ENCODE peak calls at places on chromosome 1, in seven cellular contexts. U is keratinocyte, K is breast epithelium, E is HL-60, N is left ventricle myocardium inferior, Y is hepatocyte, Q is adrenal gland. H is an unnamed sample. For H3K27me3, the result is how much of the 10 kb centered on the place peaks cover.

GRCh38 chr1:103900005-103900404 is 150.3 kb downstream of the AMY1C start:
- DNase-seq in K (no peak), U (no peak), N (no peak), Q (no peak), Y (no peak), E (no peak), H (no peak)

GRCh38 chr1:167697667-167698141 is 24.1 kb upstream of the MPZL1 start:
- DNase-seq in E (no peak), N (peak), K (peak), U (no peak), Y (no peak), Q (peak), H (no peak)

GRCh38 chr1:107776898-107777663 is 187.9 kb downstream of the VAV3 start:
- DNase-seq in E (no peak), K (no peak), Y (no peak), N (no peak), U (no peak), Q (no peak), H (no peak)

GRCh38 chr1:27116210-27116609 is 38.7 kb downstream of the SLC9A1 start:
- DNase-seq in N (peak), Q (no peak), K (no peak), E (peak), U (no peak), Y (no peak), H (no peak)

GRCh38 chr1:16072616-16073484 is 601 bp downstream of the FAM131C start:
- DNase-seq in N (no peak), U (no peak), K (no peak), E (no peak), Q (peak), Y (peak), H (no peak)

GRCh38 chr1:201503397-201504176 is 3.3 kb downstream of the CSRP1 start:
- DNase-seq in K (peak), Y (peak), Q (peak), E (no peak), U (no peak), N (no peak), H (peak)

GRCh38 chr1:66676616-66677298 is 75.5 kb upstream of the DYNLT5 start:
- DNase-seq in U (no peak), Y (peak), N (no peak), Q (no peak), K (no peak), E (no peak), H (peak)

GRCh38 chr1:204041232-204041767 is 31.6 kb upstream of the SOX13 start:
- DNase-seq in Y (no peak), Q (peak), E (no peak), N (peak), U (no peak), K (peak), H (no peak)

GRCh38 chr1:244112046-244112445 is 61.0 kb downstream of the ZBTB18 start:
- DNase-seq in N (no peak), E (no peak), Y (no peak), K (no peak), U (no peak), Q (no peak), H (no peak)

GRCh38 chr1:172898866-172899265 is 151.9 kb downstream of the TNFSF18 start:
- DNase-seq in U (no peak), K (no peak), E (no peak), Y (no peak), Q (no peak), N (no peak), H (no peak)

GRCh38 chr1:10633416-10633815 is 158.7 kb downstream of the PEX14 start:
- DNase-seq in K (no peak), Q (no peak), Y (no peak), N (no peak), E (no peak), U (no peak), H (no peak)

GRCh38 chr1:237232501-237232900 is 190.5 kb downstream of the RYR2 start:
- DNase-seq in Q (no peak), Y (no peak), E (no peak), U (no peak), N (no peak), K (no peak), H (no peak)

GRCh38 chr1:183310753-183311465 is 107.3 kb downstream of the NMNAT2 start:
- DNase-seq in U (no peak), N (no peak), E (no peak), Y (no peak), Q (no peak), K (no peak), H (no peak)

GRCh38 chr1:15691434-15692032 is 7.4 kb downstream of the PLEKHM2 start:
- DNase-seq in Q (no peak), E (no peak), N (peak), Y (no peak), K (no peak), U (no peak), H (no peak)

GRCh38 chr1:157966034-157966671 is 27.3 kb upstream of the KIRREL1 start:
- DNase-seq in Q (peak), U (no peak), K (no peak), N (no peak), Y (peak), E (no peak), H (no peak)

GRCh38 chr1:51750218-51750617 is 128.3 kb downstream of the NRDC start:
- DNase-seq in E (no peak), U (no peak), Q (no peak), N (no peak), Y (no peak), K (no peak), H (peak)

GRCh38 chr1:15384301-15384901 is 25.3 kb upstream of the EFHD2 start:
- DNase-seq in N (no peak), K (no peak), U (no peak), Y (no peak), Q (no peak), E (no peak), H (no peak)

GRCh38 chr1:68442822-68443556 is 6.8 kb downstream of the RPE65 start:
- DNase-seq in Q (peak), U (peak), K (no peak), N (no peak), Y (peak), E (peak), H (peak)

GRCh38 chr1:39046811-39047210 is 20.7 kb downstream of the NDUFS5 start:
- DNase-seq in Y (no peak), Q (peak), U (no peak), K (no peak), N (no peak), E (no peak), H (no peak)

GRCh38 chr1:165114022-165114888 is 242.3 kb downstream of the LMX1A start:
- DNase-seq in N (no peak), U (peak), E (no peak), Y (peak), Q (peak), K (no peak), H (peak)

GRCh38 chr1:227889863-227890405 is 57.8 kb downstream of the WNT9A start:
- DNase-seq in Q (no peak), K (no peak), U (no peak), N (no peak), Y (no peak), E (no peak), H (no peak)

GRCh38 chr1:24374891-24375786 is 38.4 kb downstream of the STPG1 start:
- DNase-seq in U (no peak), Y (no peak), Q (no peak), K (no peak), N (no peak), E (no peak), H (peak)

GRCh38 chr1:184465489-184466146 is 78.8 kb downstream of the C1orf21 start:
- DNase-seq in E (no peak), Y (no peak), K (peak), N (no peak), U (no peak), Q (no peak), H (no peak)

GRCh38 chr1:29579821-29580425 is 343.6 kb downstream of the PTPRU start:
- DNase-seq in N (no peak), E (no peak), Q (no peak), Y (no peak), K (no peak), U (peak), H (peak)

GRCh38 chr1:8065369-8065768 is 39.3 kb upstream of the ERRFI1 start:
- DNase-seq in U (no peak), Y (no peak), E (no peak), K (no peak), Q (no peak), N (no peak), H (no peak)

GRCh38 chr1:8061210-8061609 is 35.1 kb upstream of the ERRFI1 start:
- DNase-seq in Q (peak), U (no peak), N (no peak), Y (peak), E (no peak), K (no peak), H (peak)

GRCh38 chr1:8061673-8062386 is 35.7 kb upstream of the ERRFI1 start:
- DNase-seq in Y (no peak), U (no peak), Q (no peak), K (no peak), E (no peak), N (no peak), H (peak)

GRCh38 chr1:8063298-8064068 is 37.4 kb upstream of the ERRFI1 start:
- DNase-seq in U (no peak), K (no peak), Y (no peak), N (peak), E (no peak), Q (no peak), H (no peak)

DNA sequence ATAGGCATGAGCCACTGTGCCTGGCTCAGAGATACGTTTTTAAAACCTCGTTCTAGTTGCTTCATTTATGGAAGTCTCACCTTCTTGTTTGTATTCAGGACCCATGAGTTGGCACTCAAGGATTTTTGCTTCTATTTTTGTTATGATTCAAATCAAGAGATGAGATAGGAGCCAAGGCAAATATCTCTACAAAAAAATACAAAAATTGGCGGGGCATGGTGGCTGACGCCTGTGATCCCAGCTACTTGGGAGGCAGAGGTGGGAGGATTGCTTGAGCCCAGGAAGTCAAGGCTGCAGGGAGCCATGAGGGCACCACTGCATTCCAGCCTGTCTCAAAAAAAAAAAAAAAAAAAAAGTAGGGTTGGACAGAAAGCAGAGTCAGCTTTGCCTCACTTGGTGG is 36.8 kb upstream of the ERRFI1 start:
- DNase-seq in K (no peak), U (no peak), N (no peak), Q (no peak), E (no peak), Y (no peak), H (no peak)
- TF ChIP-seq CTCF in K (no peak), U (no peak), N (no peak), Q (no peak), E (no peak), Y (no peak), H (no peak)

DNA sequence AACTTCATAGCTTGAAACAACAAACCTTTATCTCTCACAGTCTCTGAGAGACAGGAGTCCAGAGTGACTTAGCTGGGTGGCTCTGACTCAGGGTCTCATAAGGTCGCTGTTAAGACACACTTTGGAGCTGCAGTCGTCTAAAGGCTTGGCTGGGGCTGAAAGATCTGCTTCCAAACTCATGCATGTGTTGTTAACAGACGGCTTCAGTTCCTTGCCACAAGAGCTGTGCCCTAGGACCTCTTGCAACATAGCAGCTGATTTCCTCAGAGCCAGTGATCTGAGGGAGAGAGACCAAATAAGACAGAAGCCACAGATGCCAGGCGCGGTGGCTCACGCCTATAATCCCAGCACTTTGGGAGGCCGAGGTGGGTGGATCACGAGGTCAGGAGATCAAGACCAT is 176.8 kb downstream of the DISC1 start:
- DNase-seq in N (no peak), K (no peak), U (no peak), Y (no peak), Q (peak), E (peak), H (no peak)
- H3K4me3 ChIP-seq in N (no peak), K (no peak), U (no peak), Y (no peak), Q (no peak), E (no peak), H (no peak)

DNA sequence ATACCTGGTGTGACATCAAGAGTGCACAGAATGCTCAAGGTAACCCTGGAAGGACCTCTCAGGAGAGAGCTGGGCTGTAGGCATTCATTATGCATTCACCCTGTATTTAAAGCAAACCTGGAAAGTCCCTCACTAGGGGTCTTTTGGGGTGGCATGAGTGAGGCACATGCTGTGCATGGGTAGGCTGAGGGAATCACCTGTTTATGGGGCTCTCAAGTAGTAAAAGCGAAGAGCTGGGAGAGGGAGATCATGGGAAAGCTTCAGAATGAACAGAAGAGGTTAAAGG is 736 bp downstream of the EFNA1 start:
- DNase-seq in N (no peak), U (no peak), E (no peak), Q (no peak), K (no peak), Y (no peak), H (peak)
- H3K27me3 ChIP-seq in N (under half), U (under half), E (under half), Q (under half), K (under half), Y (under half), H (under half)

DNA sequence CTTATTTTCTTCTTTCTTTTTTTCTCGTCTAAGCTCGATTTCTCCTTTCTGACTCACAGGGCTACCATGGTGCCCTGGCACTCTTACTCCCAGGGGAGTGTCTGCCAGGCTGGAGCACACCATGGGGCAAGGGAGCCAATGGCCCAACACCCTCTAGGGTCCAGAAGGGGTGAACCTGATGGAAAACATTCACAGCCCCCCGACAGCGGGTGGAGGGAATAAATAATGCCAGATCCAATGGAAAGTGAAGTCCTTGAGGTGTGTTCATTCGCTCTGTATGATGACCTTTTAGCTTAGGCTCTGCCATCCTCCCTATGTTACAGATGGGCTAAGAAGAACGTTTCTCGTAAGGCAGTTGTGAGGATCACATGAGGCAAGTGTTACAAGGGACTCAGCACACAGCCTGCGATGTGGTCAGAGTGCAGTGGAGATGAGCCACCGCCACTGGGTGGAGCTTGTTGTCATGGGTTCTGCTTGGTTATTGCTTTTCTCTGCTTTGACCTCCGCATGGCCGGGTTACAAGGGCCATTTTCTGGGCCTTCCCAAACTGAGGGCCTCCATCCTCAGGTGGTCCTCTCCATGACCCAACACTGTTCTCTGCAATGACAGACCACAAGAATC is 3.5 kb upstream of the FCMR start:
- DNase-seq in U (no peak), Q (peak), N (no peak), Y (peak), K (no peak), E (no peak), H (no peak)
- TF ChIP-seq CTCF in U (no peak), Q (no peak), N (peak), Y (no peak), K (no peak), E (no peak), H (no peak)

GRCh38 chr1:192739476-192740184 is 69.2 kb upstream of the RGS2 start:
- DNase-seq in E (no peak), Q (peak), N (no peak), K (no peak), Y (no peak), U (no peak), H (no peak)
- H3K4me3 ChIP-seq in E (no peak), Q (no peak), N (peak), K (no peak), Y (no peak), U (no peak), H (no peak)

DNA sequence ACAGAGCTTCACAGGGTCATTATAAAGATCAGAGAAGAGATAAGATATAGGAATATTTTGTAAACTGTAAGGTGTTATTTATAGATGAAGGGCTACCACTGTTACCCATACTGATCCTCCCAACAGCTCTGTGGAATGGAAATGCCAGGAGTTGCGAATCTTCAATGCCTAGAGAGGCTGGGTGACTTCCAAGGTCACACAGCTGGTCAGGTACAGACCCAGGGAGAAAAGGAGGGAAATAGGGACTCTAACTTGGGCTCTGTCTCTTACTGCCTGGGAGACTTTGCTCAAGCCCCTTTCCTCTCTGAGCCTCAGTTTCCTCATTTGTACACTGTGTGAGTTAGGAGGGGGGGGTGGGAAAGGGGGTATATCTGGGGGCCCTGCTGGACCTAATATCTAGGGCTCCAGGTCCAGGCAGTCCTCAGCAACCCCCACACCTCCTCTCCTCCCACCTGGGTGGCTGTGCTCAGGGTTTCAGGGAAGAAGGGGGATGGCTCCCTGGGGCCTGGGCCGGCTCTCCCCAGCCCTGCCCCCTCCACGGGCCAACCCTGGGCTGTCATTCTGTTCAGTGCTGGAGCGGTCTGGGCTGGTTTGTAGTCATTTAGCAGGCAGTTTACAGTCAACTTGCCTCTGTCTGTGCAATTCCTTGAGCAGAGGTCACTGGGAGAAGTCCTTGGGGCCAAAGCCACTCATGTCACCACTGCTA is 1.5 kb downstream of the BSND start:
- DNase-seq in E (no peak), Y (no peak), Q (peak), N (no peak), K (no peak), U (no peak), H (no peak)
- H3K27me3 ChIP-seq in E (under half), Y (under half), Q (under half), N (half or more), K (under half), U (under half), H (under half)

GRCh38 chr1:41583658-41584570 is 99.4 kb upstream of the EDN2 start:
- DNase-seq in E (no peak), Y (no peak), U (no peak), N (no peak), Q (no peak), K (no peak), H (no peak)
- TF ChIP-seq CTCF in E (no peak), Y (no peak), U (no peak), N (no peak), Q (no peak), K (no peak), H (no peak)

DNA sequence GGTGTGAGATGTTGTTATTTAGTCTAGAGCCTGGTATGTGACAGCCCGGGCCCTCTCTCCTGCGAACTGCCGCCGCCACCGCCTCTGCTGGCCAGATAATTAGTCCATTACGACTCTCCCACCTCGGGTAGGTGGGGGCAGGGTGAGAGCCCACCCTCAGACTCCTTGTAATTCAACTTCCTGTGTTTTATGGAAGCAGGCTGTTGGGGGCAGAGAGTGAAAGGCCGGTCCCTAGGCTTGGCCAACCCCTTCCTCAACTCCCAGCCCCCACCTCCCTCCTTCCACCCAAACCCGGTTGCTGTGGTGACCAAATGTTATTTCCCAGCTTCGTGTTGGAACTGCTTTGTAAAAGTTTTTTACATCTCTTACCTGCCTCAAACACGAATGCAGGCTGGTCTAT is 119.1 kb downstream of the RNF220 start:
- DNase-seq in Y (no peak), E (no peak), Q (no peak), U (no peak), K (no peak), N (no peak), H (no peak)
- H3K4me3 ChIP-seq in Y (no peak), E (no peak), Q (no peak), U (no peak), K (no peak), N (peak), H (no peak)